ENCODE peak calls at places on chromosomes 1 and 21, in ten cellular contexts. O, F, Q, H, B, G, L, P, D and Y are unnamed samples.

GRCh38 chr1:203467550-203467921 is 8.1 kb upstream of the PRELP start:
- DNase-seq in Q (no peak), H (no peak), L (no peak), G (no peak), B (no peak), F (no peak), O (peak; percentile 97), D (no peak), P (no peak), Y (no peak)

GRCh38 chr1:231590453-231591198 is 36.0 kb upstream of the DISC1 start:
- DNase-seq in B (peak; percentile 83), F (peak; percentile 24), L (peak; percentile 48), D (peak; percentile 79), H (peak; percentile 34), G (peak; percentile 32), O (peak; percentile 43), Q (peak; percentile 76), P (peak; percentile 17), Y (no peak)

GRCh38 chr1:172499636-172500141 is 33.3 kb upstream of the SUCO start:
- DNase-seq in P (no peak), Q (peak; percentile 3), H (peak; percentile 63), F (no peak), G (no peak), O (no peak), D (peak; percentile 18), B (peak; percentile 56), L (no peak), Y (no peak)

GRCh38 chr1:210289248-210289647 is 39.5 kb upstream of the HHAT start:
- DNase-seq in B (no peak), Q (no peak), G (no peak), P (no peak), F (no peak), D (no peak), L (no peak), H (no peak), O (no peak), Y (no peak)

GRCh38 chr1:41487729-41488598 is 3.5 kb upstream of the EDN2 start:
- DNase-seq in Q (no peak), O (no peak), F (no peak), P (no peak), D (no peak), B (no peak), G (no peak), L (no peak), H (no peak), Y (no peak)

GRCh38 chr1:22491995-22492726 is 40.5 kb downstream of the ZBTB40 start:
- DNase-seq in Q (no peak), L (no peak), D (no peak), F (no peak), O (peak; percentile 37), H (no peak), B (no peak), G (no peak), P (no peak), Y (no peak)

GRCh38 chr1:15154480-15155036 is 1.0 kb downstream of the TMEM51 start:
- DNase-seq in G (peak; percentile 9), P (peak; percentile 43), F (no peak), D (no peak), H (peak; percentile 32), B (peak; percentile 34), L (peak; percentile 56), O (no peak), Q (peak; percentile 12), Y (no peak)

GRCh38 chr1:221174598-221174997 is 295.4 kb downstream of the HLX start:
- DNase-seq in H (no peak), B (no peak), L (peak; percentile 38), Q (no peak), G (peak; percentile 8), O (peak; percentile 49), F (no peak), P (no peak), D (peak; percentile 14), Y (no peak)

GRCh38 chr21:45338326-45339017 is 50.8 kb upstream of the POFUT2 start:
- DNase-seq in H (no peak), B (no peak), D (no peak), Q (no peak), F (no peak), G (no peak), O (no peak), L (no peak), P (no peak), Y (no peak)

GRCh38 chr1:30538226-30538625 is 185.2 kb downstream of the MATN1 start:
- DNase-seq in L (no peak), D (no peak), P (no peak), Q (no peak), F (no peak), O (no peak), B (no peak), H (no peak), G (no peak), Y (no peak)

GRCh38 chr21:28308516-28308915 is 684.2 kb downstream of the LTN1 start:
- DNase-seq in B (no peak), Q (peak; percentile 21), F (no peak), D (no peak), L (no peak), H (no peak), G (no peak), O (no peak), P (no peak), Y (no peak)

GRCh38 chr1:43932786-43933385 is 715 bp upstream of the ARTN start:
- DNase-seq in G (no peak), D (peak; percentile 14), O (no peak), L (no peak), F (no peak), P (peak; percentile 31), H (no peak), Q (peak; percentile 81), B (no peak), Y (no peak)

GRCh38 chr1:226637147-226637935 is 88.8 kb downstream of the STUM start:
- DNase-seq in B (no peak), F (no peak), D (no peak), Q (peak; percentile 24), L (peak; percentile 33), O (peak; percentile 70), H (no peak), G (no peak), P (no peak), Y (no peak)

GRCh38 chr1:30318864-30319718 is 404.3 kb downstream of the MATN1 start:
- DNase-seq in B (no peak), P (no peak), L (no peak), Q (no peak), D (no peak), G (no peak), H (no peak), O (no peak), F (no peak), Y (no peak)

GRCh38 chr1:244052011-244052727 is 1.1 kb downstream of the ZBTB18 start:
- DNase-seq in G (no peak), B (no peak), D (peak; percentile 56), Q (peak; percentile 38), L (no peak), O (no peak), F (no peak), H (no peak), P (no peak), Y (no peak)

GRCh38 chr1:7526196-7526866 is 244.8 kb upstream of the VAMP3 start:
- DNase-seq in B (no peak), O (no peak), P (no peak), D (no peak), L (no peak), Q (peak; percentile 51), G (no peak), H (peak; percentile 58), F (no peak), Y (no peak)

GRCh38 chr1:227775841-227776240 is 39.6 kb upstream of the PRSS38 start:
- DNase-seq in H (no peak), D (no peak), P (no peak), G (no peak), Q (no peak), B (no peak), F (no peak), O (no peak), L (no peak), Y (no peak)